ENCODE peak calls at places on chromosome 2, in five cellular contexts. P is neural crest cell, M is AML-193, E is astrocyte of the spinal cord, J is caudate nucleus. Q is an unnamed sample.

GRCh38 chr2:133991606-133992168 is 262.2 kb upstream of the MGAT5 start:
- DNase-seq in M (no peak), P (no peak), E (no peak), J (no peak), Q (no peak)

GRCh38 chr2:235262750-235263149 is 231.1 kb upstream of the AGAP1 start:
- DNase-seq in E (peak), J (no peak), P (no peak), M (no peak), Q (no peak)

GRCh38 chr2:8515864-8516533 is 165.9 kb upstream of the ID2 start:
- DNase-seq in E (no peak), P (no peak), M (no peak), J (no peak), Q (no peak)

GRCh38 chr2:53998834-53999233 is 28.0 kb upstream of the PSME4 start:
- DNase-seq in M (no peak), E (no peak), P (no peak), J (no peak), Q (no peak)

GRCh38 chr2:225036431-225036830 is 5.8 kb downstream of the DOCK10 start:
- DNase-seq in P (no peak), M (no peak), E (no peak), J (no peak), Q (no peak)

GRCh38 chr2:237191693-237192076 is 106.0 kb downstream of the COPS8 start:
- DNase-seq in M (no peak), E (no peak), P (no peak), J (no peak), Q (no peak)

GRCh38 chr2:102502576-102502975 is 29.6 kb downstream of the SLC9A4 start:
- DNase-seq in E (no peak), J (no peak), M (no peak), P (no peak), Q (no peak)

GRCh38 chr2:40797115-40797514 is 345.2 kb upstream of the SLC8A1 start:
- DNase-seq in M (no peak), E (peak), J (no peak), P (no peak), Q (no peak)

GRCh38 chr2:233434666-233435375 is 80.5 kb downstream of the DGKD start:
- DNase-seq in J (no peak), E (no peak), M (no peak), P (no peak), Q (no peak)

GRCh38 chr2:7377861-7378569 is 460.8 kb downstream of the RNF144A start:
- DNase-seq in M (no peak), E (no peak), J (no peak), P (no peak), Q (no peak)

GRCh38 chr2:38598200-38598990 is 4.3 kb downstream of the HNRNPLL start:
- DNase-seq in J (no peak), E (no peak), M (no peak), P (no peak), Q (no peak)

GRCh38 chr2:106095478-106096392 is 98.4 kb downstream of the UXS1 start:
- DNase-seq in J (no peak), P (no peak), E (no peak), M (no peak), Q (no peak)